ENCODE peak calls at places on chromosome 7, in six cellular contexts. One of them, this sample, is unnamed.
A peak's percentile ranks its signal among the peaks of the same experiment; 100 is the strongest.

GRCh38 chr7:3075441-3075840 is 31.8 kb upstream of the CARD11 start:
- DNase-seq in HepG2: no peak
- DNase-seq in K562: no peak
- DNase-seq in GM12878: no peak
- DNase-seq in A549: no peak
- DNase-seq in NB4: no peak
- DNase-seq in this sample: no peak

GRCh38 chr7:35649711-35650110 is 45.2 kb downstream of the HERPUD2 start:
- DNase-seq in K562: no peak
- DNase-seq in A549: no peak
- DNase-seq in NB4: no peak
- DNase-seq in HepG2: no peak
- DNase-seq in GM12878: no peak
- DNase-seq in this sample: no peak

GRCh38 chr7:87190806-87191205 is 28.7 kb downstream of the TMEM243 start:
- DNase-seq in HepG2: no peak
- DNase-seq in GM12878: no peak
- DNase-seq in K562: no peak
- DNase-seq in A549: no peak
- DNase-seq in NB4: no peak
- DNase-seq in this sample: no peak

GRCh38 chr7:132500727-132501410 is 75.4 kb downstream of the PLXNA4 start:
- DNase-seq in A549: peak; percentile 18
- DNase-seq in NB4: no peak
- DNase-seq in GM12878: no peak
- DNase-seq in K562: peak; percentile 15
- DNase-seq in HepG2: no peak
- DNase-seq in this sample: peak; percentile 95

GRCh38 chr7:41792099-41792498 is 89.2 kb upstream of the INHBA start:
- DNase-seq in A549: peak; percentile 2
- DNase-seq in GM12878: no peak
- DNase-seq in K562: no peak
- DNase-seq in HepG2: no peak
- DNase-seq in NB4: no peak
- DNase-seq in this sample: no peak

GRCh38 chr7:145168879-145169278 is 333.0 kb upstream of the TPK1 start:
- DNase-seq in HepG2: no peak
- DNase-seq in NB4: no peak
- DNase-seq in K562: no peak
- DNase-seq in GM12878: no peak
- DNase-seq in A549: no peak
- DNase-seq in this sample: no peak

GRCh38 chr7:135383525-135383924 is 126.4 kb downstream of the CNOT4 start:
- DNase-seq in GM12878: no peak
- DNase-seq in A549: no peak
- DNase-seq in HepG2: no peak
- DNase-seq in NB4: no peak
- DNase-seq in K562: no peak
- DNase-seq in this sample: no peak

GRCh38 chr7:69706070-69706469 is 107.8 kb downstream of the AUTS2 start:
- DNase-seq in HepG2: no peak
- DNase-seq in GM12878: no peak
- DNase-seq in A549: no peak
- DNase-seq in K562: no peak
- DNase-seq in NB4: no peak
- DNase-seq in this sample: no peak

GRCh38 chr7:152528612-152529011 is 92.8 kb upstream of the KMT2C start:
- DNase-seq in HepG2: no peak
- DNase-seq in A549: no peak
- DNase-seq in K562: no peak
- DNase-seq in NB4: no peak
- DNase-seq in GM12878: no peak
- DNase-seq in this sample: no peak

GRCh38 chr7:52017802-52018679 is 701.4 kb upstream of the COBL start:
- DNase-seq in GM12878: no peak
- DNase-seq in NB4: peak; percentile 62
- DNase-seq in A549: peak; percentile 56
- DNase-seq in HepG2: peak; percentile 58
- DNase-seq in K562: peak; percentile 24
- DNase-seq in this sample: peak; percentile 18

GRCh38 chr7:139853576-139854511 is 24.8 kb downstream of the TBXAS1 start:
- DNase-seq in A549: peak; percentile 24
- DNase-seq in GM12878: no peak
- DNase-seq in K562: peak; percentile 53
- DNase-seq in NB4: peak; percentile 95
- DNase-seq in HepG2: no peak
- DNase-seq in this sample: no peak

GRCh38 chr7:45646207-45646821 is 72.1 kb downstream of the ADCY1 start:
- DNase-seq in NB4: no peak
- DNase-seq in K562: no peak
- DNase-seq in HepG2: no peak
- DNase-seq in A549: no peak
- DNase-seq in GM12878: no peak
- DNase-seq in this sample: no peak

GRCh38 chr7:90625562-90625961 is 29.4 kb downstream of the CDK14 start:
- DNase-seq in NB4: no peak
- DNase-seq in A549: no peak
- DNase-seq in K562: no peak
- DNase-seq in HepG2: no peak
- DNase-seq in GM12878: no peak
- DNase-seq in this sample: peak; percentile 58

GRCh38 chr7:122532406-122533269 is 166.3 kb downstream of the RNF133 start:
- DNase-seq in K562: no peak
- DNase-seq in NB4: peak; percentile 25
- DNase-seq in A549: no peak
- DNase-seq in HepG2: peak; percentile 4
- DNase-seq in GM12878: no peak
- DNase-seq in this sample: peak; percentile 31

GRCh38 chr7:73351447-73352167 is 23.6 kb downstream of the FKBP6 start:
- DNase-seq in A549: no peak
- DNase-seq in NB4: no peak
- DNase-seq in GM12878: no peak
- DNase-seq in K562: no peak
- DNase-seq in HepG2: no peak
- DNase-seq in this sample: peak; percentile 71
- TF ChIP-seq MYC in A549: no peak
- TF ChIP-seq MYC in NB4: no peak
- TF ChIP-seq MYC in GM12878: no peak
- TF ChIP-seq MYC in K562: no peak
- TF ChIP-seq MYC in HepG2: no peak
- TF ChIP-seq MYC in this sample: no peak

DNA sequence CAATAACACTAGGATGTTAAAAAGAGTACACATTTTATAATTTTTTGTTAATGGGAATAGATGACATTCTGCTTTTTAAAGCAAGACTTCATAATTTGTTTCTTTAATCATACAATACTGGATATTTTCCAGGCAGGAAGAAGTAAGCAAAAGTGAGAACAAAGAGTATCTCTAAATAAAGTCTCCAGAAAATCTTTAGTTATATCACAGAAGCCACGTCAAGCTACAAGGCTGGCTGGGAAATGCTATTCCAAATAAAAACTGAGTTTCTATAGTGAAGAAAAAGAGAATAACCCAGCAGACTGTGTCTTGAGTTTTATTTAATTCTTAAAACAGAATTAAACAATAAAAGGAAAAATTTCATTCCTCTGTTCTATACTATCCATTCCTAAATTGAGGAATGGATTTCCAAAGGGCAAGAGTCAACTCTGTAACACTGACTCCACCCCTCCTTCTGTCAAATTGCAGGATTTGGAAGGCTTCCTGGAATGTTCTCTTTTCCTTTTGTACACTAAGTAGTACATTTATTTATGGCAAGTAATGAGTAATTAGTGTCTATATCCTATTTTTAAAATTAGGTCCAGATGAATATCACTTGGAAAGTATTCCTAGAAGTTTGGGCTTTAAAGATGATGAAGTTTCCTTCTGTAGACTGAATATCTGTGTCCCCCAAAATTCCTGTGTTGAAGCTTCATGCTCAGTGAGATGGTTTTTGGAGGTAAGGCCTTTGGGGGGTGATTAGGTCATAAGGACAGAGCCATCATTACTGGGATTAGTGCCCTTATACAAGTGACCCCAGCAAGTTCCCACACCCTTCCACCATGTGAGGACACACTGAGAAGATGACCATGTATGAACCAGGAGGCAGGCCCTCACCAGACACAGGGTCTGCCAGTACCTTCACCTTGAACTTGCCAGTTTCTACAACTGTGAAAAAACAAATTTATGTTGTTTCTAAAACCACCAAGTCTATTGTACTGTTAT is 290.9 kb downstream of the CRPPA start:
- DNase-seq in A549: no peak
- DNase-seq in NB4: no peak
- DNase-seq in K562: no peak
- DNase-seq in GM12878: no peak
- DNase-seq in HepG2: no peak
- DNase-seq in this sample: peak; percentile 44
- TF ChIP-seq MYC in A549: no peak
- TF ChIP-seq MYC in NB4: no peak
- TF ChIP-seq MYC in K562: no peak
- TF ChIP-seq MYC in GM12878: no peak
- TF ChIP-seq MYC in HepG2: no peak
- TF ChIP-seq MYC in this sample: no peak

GRCh38 chr7:18116661-18117060 is 89.0 kb upstream of the PRPS1L1 start:
- DNase-seq in NB4: no peak
- DNase-seq in GM12878: no peak
- DNase-seq in A549: no peak
- DNase-seq in K562: no peak
- DNase-seq in HepG2: no peak
- DNase-seq in this sample: no peak
- TF ChIP-seq MYC in NB4: no peak
- TF ChIP-seq MYC in GM12878: no peak
- TF ChIP-seq MYC in A549: no peak
- TF ChIP-seq MYC in K562: no peak
- TF ChIP-seq MYC in HepG2: no peak
- TF ChIP-seq MYC in this sample: no peak

GRCh38 chr7:150972094-150972493 is 6.0 kb downstream of the KCNH2 start:
- DNase-seq in HepG2: no peak
- DNase-seq in A549: no peak
- DNase-seq in GM12878: no peak
- DNase-seq in K562: no peak
- DNase-seq in NB4: no peak
- DNase-seq in this sample: no peak
- TF ChIP-seq MYC in HepG2: no peak
- TF ChIP-seq MYC in A549: no peak
- TF ChIP-seq MYC in GM12878: no peak
- TF ChIP-seq MYC in K562: no peak
- TF ChIP-seq MYC in NB4: no peak
- TF ChIP-seq MYC in this sample: no peak

GRCh38 chr7:99621271-99621670 is 4.5 kb downstream of the ZSCAN25 start:
- DNase-seq in GM12878: no peak
- DNase-seq in A549: no peak
- DNase-seq in K562: no peak
- DNase-seq in NB4: no peak
- DNase-seq in HepG2: no peak
- DNase-seq in this sample: no peak

GRCh38 chr7:99617187-99617781 is 538 bp downstream of the ZSCAN25 start:
- DNase-seq in A549: no peak
- DNase-seq in K562: peak; percentile 27
- DNase-seq in HepG2: no peak
- DNase-seq in GM12878: no peak
- DNase-seq in NB4: no peak
- DNase-seq in this sample: no peak

GRCh38 chr7:99616359-99617186 is at the start of gene ZSCAN25:
- DNase-seq in HepG2: peak; percentile 91
- DNase-seq in GM12878: peak; percentile 81
- DNase-seq in NB4: peak; percentile 98
- DNase-seq in K562: peak; percentile 98
- DNase-seq in A549: peak; percentile 97
- DNase-seq in this sample: peak; percentile 94

GRCh38 chr7:99619571-99620130 is 2.9 kb downstream of the ZSCAN25 start:
- DNase-seq in GM12878: no peak
- DNase-seq in A549: no peak
- DNase-seq in K562: no peak
- DNase-seq in NB4: no peak
- DNase-seq in HepG2: no peak
- DNase-seq in this sample: no peak

DNA sequence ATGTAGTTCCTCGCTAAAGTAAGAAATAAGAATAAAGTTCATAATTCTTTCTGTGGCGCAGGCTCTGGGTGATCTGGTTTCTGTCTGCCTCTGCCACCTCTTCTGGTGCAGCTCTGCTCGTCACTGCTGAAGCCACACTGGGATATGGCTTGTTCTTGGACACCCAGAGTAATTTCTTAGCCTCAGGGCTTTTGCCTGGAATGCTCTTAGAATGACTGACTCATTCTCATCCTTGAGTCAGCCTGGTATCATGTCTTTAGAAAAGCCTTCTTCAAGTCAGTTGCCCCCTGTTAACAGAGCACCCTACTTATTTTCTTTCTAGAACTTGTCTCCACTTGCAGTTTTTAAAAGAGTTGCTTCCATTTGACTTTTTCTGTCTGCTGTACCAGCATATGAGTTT is 2.0 kb downstream of the ZSCAN25 start:
- DNase-seq in A549: peak; percentile 15
- DNase-seq in K562: no peak
- DNase-seq in NB4: no peak
- DNase-seq in GM12878: no peak
- DNase-seq in HepG2: no peak
- DNase-seq in this sample: no peak
- TF ChIP-seq MYC in A549: no peak
- TF ChIP-seq MYC in K562: no peak
- TF ChIP-seq MYC in NB4: no peak
- TF ChIP-seq MYC in GM12878: no peak
- TF ChIP-seq MYC in HepG2: no peak
- TF ChIP-seq MYC in this sample: no peak

GRCh38 chr7:94615641-94616040 is 40.3 kb downstream of the SGCE start:
- DNase-seq in HepG2: no peak
- DNase-seq in NB4: no peak
- DNase-seq in GM12878: no peak
- DNase-seq in A549: no peak
- DNase-seq in K562: no peak
- DNase-seq in this sample: no peak

GRCh38 chr7:94623820-94624219 is 32.1 kb downstream of the SGCE start:
- DNase-seq in A549: no peak
- DNase-seq in HepG2: peak; percentile 90
- DNase-seq in K562: no peak
- DNase-seq in GM12878: no peak
- DNase-seq in NB4: no peak
- DNase-seq in this sample: no peak

GRCh38 chr7:94621120-94621519 is 34.8 kb downstream of the SGCE start:
- DNase-seq in GM12878: no peak
- DNase-seq in HepG2: no peak
- DNase-seq in A549: no peak
- DNase-seq in K562: no peak
- DNase-seq in NB4: no peak
- DNase-seq in this sample: no peak

GRCh38 chr7:94620703-94621118 is 35.2 kb downstream of the SGCE start:
- DNase-seq in HepG2: peak; percentile 82
- DNase-seq in GM12878: peak; percentile 89
- DNase-seq in NB4: peak; percentile 86
- DNase-seq in K562: no peak
- DNase-seq in A549: peak; percentile 79
- DNase-seq in this sample: peak; percentile 83

DNA sequence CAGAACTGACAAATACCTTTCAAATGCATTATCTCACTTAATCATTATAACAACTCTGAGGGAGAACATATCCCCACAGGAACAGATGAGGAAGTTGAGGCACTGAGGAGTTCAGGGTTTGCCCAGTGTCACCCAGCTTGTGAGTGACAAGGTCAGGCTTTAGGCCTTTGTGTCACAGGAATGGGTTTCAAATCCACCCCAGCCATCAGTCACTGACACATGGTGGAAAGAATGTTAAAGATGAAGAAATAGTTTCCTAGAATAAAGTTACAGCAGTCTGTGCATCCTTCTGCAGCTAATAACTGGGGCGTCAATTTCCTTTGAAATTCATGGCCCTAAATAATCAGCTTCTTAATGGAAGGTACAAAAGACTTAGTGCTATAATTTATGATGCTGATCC is 37.8 kb downstream of the SGCE start:
- DNase-seq in HepG2: no peak
- DNase-seq in GM12878: no peak
- DNase-seq in K562: no peak
- DNase-seq in A549: no peak
- DNase-seq in NB4: no peak
- DNase-seq in this sample: no peak
- TF ChIP-seq MYC in HepG2: no peak
- TF ChIP-seq MYC in GM12878: no peak
- TF ChIP-seq MYC in K562: no peak
- TF ChIP-seq MYC in A549: no peak
- TF ChIP-seq MYC in NB4: no peak
- TF ChIP-seq MYC in this sample: no peak

This sample was measured in endothelial cell of umbilical vein.